ENCODE peak calls at places on chromosome 20, in nine cellular contexts. C, F, I, N, L, P, M, X and Q are unnamed samples.
A peak's percentile ranks its signal among the peaks of the same experiment; 100 is the strongest.

GRCh38 chr20:13298692-13299373 is 77.8 kb downstream of the ISM1 start:
- DNase-seq in X (no peak), P (no peak), M (no peak), F (no peak), I (no peak), L (no peak), N (no peak), C (no peak), Q (no peak)

GRCh38 chr20:14992071-14992654 is 654.8 kb upstream of the FLRT3 start:
- DNase-seq in L (no peak), I (no peak), M (no peak), C (no peak), X (no peak), N (no peak), F (peak; percentile 2), P (no peak), Q (no peak)

GRCh38 chr20:13211956-13212618 is 9.0 kb upstream of the ISM1 start:
- DNase-seq in C (no peak), N (no peak), I (no peak), X (no peak), F (no peak), M (no peak), P (no peak), L (no peak), Q (no peak)

GRCh38 chr20:34268851-34269668 is 27.8 kb downstream of the ASIP start:
- DNase-seq in F (peak; percentile 19), C (peak; percentile 31), I (peak; percentile 57), N (peak; percentile 15), L (peak; percentile 62), X (peak; percentile 35), P (no peak), M (no peak), Q (peak; percentile 44)

GRCh38 chr20:17969276-17969883 is 562 bp downstream of the MGME1 start:
- DNase-seq in C (peak; percentile 52), P (no peak), L (peak; percentile 51), N (peak; percentile 50), I (peak; percentile 55), M (no peak), F (peak; percentile 37), X (no peak), Q (peak; percentile 18)

GRCh38 chr20:61805781-61806180 is 259.9 kb downstream of the TAF4 start:
- DNase-seq in C (no peak), F (no peak), X (no peak), L (no peak), N (no peak), I (peak; percentile 15), M (no peak), P (no peak), Q (no peak)

GRCh38 chr20:20480126-20480525 is 112.2 kb downstream of the INSM1 start:
- DNase-seq in L (no peak), I (no peak), X (no peak), M (no peak), N (no peak), C (no peak), P (no peak), F (no peak), Q (no peak)

GRCh38 chr20:50415031-50415515 is 95.1 kb upstream of the PTPN1 start:
- DNase-seq in X (no peak), I (peak; percentile 78), C (peak; percentile 59), L (no peak), N (no peak), M (no peak), P (no peak), F (no peak), Q (no peak)

GRCh38 chr20:51287628-51288413 is 254.7 kb downstream of the NFATC2 start:
- DNase-seq in M (no peak), I (no peak), C (no peak), X (no peak), N (no peak), P (no peak), F (no peak), L (no peak), Q (no peak)

DNA sequence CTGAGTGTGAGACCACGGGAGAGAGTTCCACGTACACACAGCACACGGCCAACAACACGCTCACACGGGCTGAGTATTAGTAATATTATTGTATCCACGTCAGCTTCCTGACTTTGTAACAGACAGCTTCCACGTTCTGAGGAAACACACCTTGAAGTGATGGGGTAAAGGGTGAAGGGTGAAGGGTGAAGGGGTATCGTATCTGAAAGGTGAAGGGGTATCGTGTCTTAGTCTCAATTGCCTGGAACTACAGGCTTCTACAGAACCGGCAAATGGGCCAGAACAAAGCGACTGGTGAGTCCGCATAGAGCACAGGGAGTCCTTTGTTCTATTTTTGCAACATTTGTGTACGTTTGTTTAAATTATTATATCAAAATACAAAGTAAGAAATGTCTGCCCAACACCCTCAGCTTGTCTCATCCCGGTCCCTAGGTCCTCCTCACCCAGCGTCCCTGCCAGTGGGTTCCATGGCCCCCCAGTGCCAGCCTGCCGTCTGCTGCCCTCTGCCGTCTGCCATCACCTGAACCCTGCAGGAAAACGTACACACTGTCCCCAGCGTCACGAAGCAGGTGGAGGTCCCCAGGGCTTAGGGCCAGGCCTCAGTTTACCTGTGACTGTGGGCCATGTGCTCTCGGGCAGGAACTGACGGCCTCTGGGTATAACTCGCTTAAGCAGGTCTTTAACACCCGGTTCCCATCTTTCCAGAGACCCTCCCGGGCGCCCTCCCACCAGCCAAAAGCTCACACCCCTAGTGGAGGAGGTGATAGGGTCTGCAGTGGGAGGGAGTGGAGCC is 4.4 kb upstream of the HELZ2 start:
- DNase-seq in L (no peak), F (no peak), P (no peak), I (no peak), M (no peak), X (no peak), C (no peak), N (no peak), Q (no peak)
- TF ChIP-seq CTCF in L (no peak), F (no peak), P (no peak), I (no peak), M (peak; percentile 7), X (no peak), C (no peak), N (no peak), Q (no peak)

DNA sequence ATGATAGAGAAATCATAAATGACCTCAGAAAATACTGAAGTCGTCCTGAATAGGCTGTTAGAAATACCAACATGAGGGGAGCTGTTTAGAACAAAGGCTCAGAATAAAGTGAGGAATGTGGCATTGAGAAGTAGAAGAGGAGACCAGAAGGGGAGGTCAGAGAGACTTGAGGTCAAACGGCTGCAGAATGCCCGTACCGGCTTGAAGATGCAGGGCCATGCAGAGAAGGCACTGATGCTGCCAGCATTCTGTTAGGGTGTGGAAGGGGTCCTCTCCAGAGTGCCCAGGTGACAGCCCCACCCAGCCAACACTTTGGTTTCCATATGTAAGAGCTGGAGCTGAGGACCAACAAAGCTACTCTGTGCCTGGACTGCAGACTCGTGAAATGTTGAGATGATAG is 570.9 kb downstream of the CDH26 start:
- DNase-seq in P (no peak), M (no peak), N (no peak), C (no peak), I (no peak), X (no peak), F (no peak), L (no peak), Q (no peak)
- H3K27ac ChIP-seq in P (no peak overlapping the region), M (no peak overlapping the region), N (no peak overlapping the region), C (no peak overlapping the region), I (no peak overlapping the region), X (no peak overlapping the region), F (no peak overlapping the region), L (no peak overlapping the region), Q (no peak overlapping the region)

GRCh38 chr20:55103188-55103587 is 627.8 kb downstream of the DOK5 start:
- DNase-seq in X (no peak), I (no peak), F (no peak), M (no peak), N (no peak), P (no peak), C (peak; percentile 61), L (no peak), Q (no peak)
- TF ChIP-seq CTCF in X (no peak), I (no peak), F (no peak), M (no peak), N (no peak), P (no peak), C (no peak), L (no peak), Q (no peak)

GRCh38 chr20:53947501-53948195 is 122.7 kb downstream of the BCAS1 start:
- DNase-seq in F (no peak), N (no peak), L (no peak), X (no peak), C (no peak), P (no peak), I (no peak), M (no peak), Q (no peak)

GRCh38 chr20:53950578-53950977 is 119.8 kb downstream of the BCAS1 start:
- DNase-seq in I (no peak), M (no peak), C (no peak), X (no peak), L (no peak), P (no peak), N (no peak), F (no peak), Q (no peak)

GRCh38 chr20:53948383-53949318 is 121.7 kb downstream of the BCAS1 start:
- DNase-seq in M (no peak), F (no peak), I (no peak), P (no peak), X (no peak), L (no peak), N (no peak), C (no peak), Q (peak; percentile 11)

GRCh38 chr20:53949319-53949839 is 121.0 kb downstream of the BCAS1 start:
- DNase-seq in I (peak; percentile 60), X (no peak), N (peak; percentile 54), L (no peak), F (peak; percentile 70), M (no peak), P (peak; percentile 94), C (peak; percentile 51), Q (peak; percentile 83)

DNA sequence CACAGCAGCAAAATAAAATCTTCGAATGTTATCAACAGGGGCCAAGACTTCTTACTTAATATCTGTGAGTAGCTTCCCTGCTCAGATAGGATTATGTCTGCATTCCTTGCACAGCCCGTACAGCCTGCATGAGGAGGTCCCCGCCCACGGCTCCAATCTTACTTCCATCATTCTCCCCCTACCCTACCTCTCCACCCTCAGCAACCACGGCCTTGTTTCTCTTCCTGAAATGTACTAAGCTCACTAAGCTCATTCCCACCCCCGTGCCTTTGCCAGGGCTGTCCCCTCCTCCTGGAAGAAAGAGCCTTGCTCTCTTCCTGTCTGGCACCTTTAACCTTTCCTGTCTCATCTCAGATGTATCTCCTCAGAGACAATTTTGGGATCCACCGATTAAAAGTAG is 120.4 kb downstream of the BCAS1 start:
- DNase-seq in I (no peak), X (no peak), L (no peak), M (no peak), C (no peak), P (peak; percentile 18), N (no peak), F (no peak), Q (no peak)
- H3K27ac ChIP-seq in I (no peak overlapping the region), X (no peak overlapping the region), L (no peak overlapping the region), M (peak overlapping the region; percentile 82), C (no peak overlapping the region), P (no peak overlapping the region), N (no peak overlapping the region), F (peak overlapping the region; percentile 84), Q (no peak overlapping the region)

DNA sequence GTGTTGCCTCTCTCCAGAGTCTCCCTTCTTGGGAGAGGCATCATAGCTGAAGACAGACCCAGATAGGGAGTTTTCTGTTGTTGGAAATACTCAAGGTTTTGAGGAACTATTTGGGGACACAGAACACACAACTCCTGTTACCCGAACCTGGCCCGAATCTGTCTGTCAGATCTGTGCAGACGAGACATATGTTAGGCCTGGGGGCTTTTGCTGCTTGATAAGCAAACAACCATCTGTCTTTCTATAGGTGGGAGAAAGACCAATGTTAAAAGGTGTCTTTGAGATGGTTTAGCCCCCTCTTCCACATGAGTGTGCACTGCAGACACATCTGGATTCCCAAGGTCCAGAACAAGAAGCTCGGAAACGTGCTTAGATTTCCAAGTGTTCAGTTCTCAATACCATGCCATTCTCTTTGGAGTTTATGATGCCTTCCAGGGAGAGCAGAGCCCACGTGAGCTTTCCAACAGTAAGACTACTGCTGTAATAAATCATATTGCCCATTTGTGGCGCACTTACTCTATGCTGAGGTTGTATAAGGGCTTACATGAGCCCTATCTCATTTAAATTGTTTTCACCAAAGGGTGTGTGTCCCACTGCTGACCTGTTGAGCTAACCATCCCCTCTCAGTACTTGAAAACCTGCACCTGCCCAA is 3.8 kb upstream of the STX16 start:
- DNase-seq in M (no peak), P (no peak), I (no peak), C (no peak), N (no peak), X (no peak), F (no peak), L (no peak), Q (no peak)
- TF ChIP-seq CTCF in M (no peak), P (no peak), I (no peak), C (no peak), N (no peak), X (no peak), F (no peak), L (no peak), Q (no peak)